ENCODE peak calls at places on chromosomes 13 and 19, in nine cellular contexts. F is CD4-positive, CD25-positive, alpha-beta regulatory T cell; Z is uterus; A is fibroblast of lung; J is mesendoderm; S is neural progenitor cell; D is lung; U is CD4-positive, alpha-beta memory T cell; G is aorta. T is an unnamed sample.

GRCh38 chr13:98927954-98928927 is 49.6 kb downstream of the DOCK9 start:
- DNase-seq in D (no peak), J (peak; percentile 91), G (no peak), U (no peak), A (peak; percentile 90), F (no peak), S (no peak), Z (peak; percentile 74), T (no peak)

GRCh38 chr13:98930014-98930625 is 47.7 kb downstream of the DOCK9 start:
- DNase-seq in J (no peak), G (no peak), Z (no peak), S (no peak), A (no peak), U (no peak), F (no peak), D (no peak), T (no peak)

GRCh38 chr13:22592515-22592914 is 588.3 kb upstream of the SGCG start:
- DNase-seq in D (no peak), Z (no peak), F (no peak), S (no peak), A (peak; percentile 43), J (no peak), U (no peak), G (no peak), T (no peak)

GRCh38 chr19:19460258-19460731 is 54.8 kb downstream of the GATAD2A start:
- DNase-seq in A (no peak), J (no peak), F (no peak), Z (no peak), G (no peak), D (no peak), U (no peak), S (no peak), T (peak; percentile 86)

GRCh38 chr19:17260842-17261325 is 3.7 kb downstream of the USHBP1 start:
- DNase-seq in J (peak; percentile 96), F (peak; percentile 87), D (peak; percentile 88), A (peak; percentile 70), S (peak; percentile 89), G (peak; percentile 94), U (peak; percentile 87), Z (peak; percentile 76), T (peak; percentile 97)

GRCh38 chr19:32651729-32652140 is 23.2 kb downstream of the ANKRD27 start:
- DNase-seq in S (peak; percentile 81), F (no peak), A (peak; percentile 35), J (peak; percentile 90), U (no peak), G (no peak), Z (no peak), D (no peak), T (no peak)

GRCh38 chr19:30848626-30849322 is 476.6 kb downstream of the ZNF536 start:
- DNase-seq in U (no peak), D (no peak), G (no peak), A (no peak), S (no peak), J (no peak), F (no peak), Z (no peak), T (no peak)

GRCh38 chr19:10553943-10554381 is 10.3 kb downstream of the ATG4D start:
- DNase-seq in S (no peak), F (peak; percentile 56), A (no peak), D (no peak), J (no peak), G (no peak), U (peak; percentile 63), Z (no peak), T (peak; percentile 92)

GRCh38 chr19:6235031-6235951 is 44.5 kb downstream of the MLLT1 start:
- DNase-seq in D (no peak), J (no peak), G (peak; percentile 69), U (no peak), Z (no peak), S (no peak), F (no peak), A (no peak), T (peak; percentile 71)

GRCh38 chr19:6678690-6679109 is 8.7 kb upstream of the TNFSF14 start:
- DNase-seq in A (no peak), G (no peak), S (no peak), Z (no peak), D (no peak), F (no peak), J (no peak), U (no peak), T (peak; percentile 10)

GRCh38 chr19:47094557-47095517 is 18.7 kb downstream of the ZC3H4 start:
- DNase-seq in F (peak; percentile 24), G (no peak), D (peak; percentile 71), Z (no peak), J (no peak), A (no peak), S (no peak), U (peak; percentile 33), T (peak; percentile 81)

GRCh38 chr13:83816081-83816480 is 66.2 kb downstream of the SLITRK1 start:
- DNase-seq in U (no peak), S (no peak), A (no peak), G (no peak), D (no peak), Z (no peak), F (no peak), J (no peak), T (no peak)

GRCh38 chr13:29561918-29562317 is 33.6 kb downstream of the SLC7A1 start:
- DNase-seq in U (no peak), J (no peak), A (peak; percentile 24), Z (no peak), G (no peak), F (no peak), S (no peak), D (no peak), T (no peak)

GRCh38 chr19:3059653-3060052 is 2.6 kb downstream of the TLE5 start:
- DNase-seq in A (no peak), D (no peak), G (no peak), J (no peak), S (no peak), U (no peak), F (no peak), Z (no peak), T (no peak)

GRCh38 chr13:41075034-41075433 is 13.7 kb downstream of the WBP4 start:
- DNase-seq in U (peak; percentile 42), Z (no peak), D (no peak), G (no peak), S (peak; percentile 46), F (peak; percentile 44), A (peak; percentile 69), J (peak; percentile 22), T (no peak)

GRCh38 chr13:32811297-32811800 is 204.9 kb upstream of the KL start:
- DNase-seq in G (no peak), U (no peak), F (no peak), S (peak; percentile 15), D (no peak), A (no peak), Z (no peak), J (no peak), T (no peak)

GRCh38 chr19:7554990-7555864 is 19.7 kb downstream of the PNPLA6 start:
- DNase-seq in Z (no peak), A (no peak), J (peak; percentile 66), F (no peak), S (peak; percentile 46), G (no peak), U (no peak), D (no peak), T (no peak)

GRCh38 chr13:44380404-44381165 is 7.0 kb downstream of the SERP2 start:
- DNase-seq in U (no peak), G (no peak), S (no peak), Z (no peak), A (no peak), D (no peak), J (no peak), F (no peak), T (no peak)

GRCh38 chr19:47036233-47036651 is 12.2 kb downstream of the TMEM160 start:
- DNase-seq in G (no peak), D (no peak), A (no peak), J (no peak), Z (no peak), S (peak; percentile 42), F (no peak), U (no peak), T (peak; percentile 76)

GRCh38 chr13:99434258-99434788 is 66.9 kb upstream of the TM9SF2 start:
- DNase-seq in G (no peak), A (no peak), Z (no peak), F (peak; percentile 82), J (peak; percentile 70), D (no peak), U (peak; percentile 84), S (no peak), T (no peak)

GRCh38 chr19:32165750-32166149 is 179.7 kb upstream of the ZNF507 start:
- DNase-seq in A (no peak), F (no peak), D (peak; percentile 22), J (no peak), U (no peak), G (no peak), Z (no peak), S (no peak), T (no peak)

DNA sequence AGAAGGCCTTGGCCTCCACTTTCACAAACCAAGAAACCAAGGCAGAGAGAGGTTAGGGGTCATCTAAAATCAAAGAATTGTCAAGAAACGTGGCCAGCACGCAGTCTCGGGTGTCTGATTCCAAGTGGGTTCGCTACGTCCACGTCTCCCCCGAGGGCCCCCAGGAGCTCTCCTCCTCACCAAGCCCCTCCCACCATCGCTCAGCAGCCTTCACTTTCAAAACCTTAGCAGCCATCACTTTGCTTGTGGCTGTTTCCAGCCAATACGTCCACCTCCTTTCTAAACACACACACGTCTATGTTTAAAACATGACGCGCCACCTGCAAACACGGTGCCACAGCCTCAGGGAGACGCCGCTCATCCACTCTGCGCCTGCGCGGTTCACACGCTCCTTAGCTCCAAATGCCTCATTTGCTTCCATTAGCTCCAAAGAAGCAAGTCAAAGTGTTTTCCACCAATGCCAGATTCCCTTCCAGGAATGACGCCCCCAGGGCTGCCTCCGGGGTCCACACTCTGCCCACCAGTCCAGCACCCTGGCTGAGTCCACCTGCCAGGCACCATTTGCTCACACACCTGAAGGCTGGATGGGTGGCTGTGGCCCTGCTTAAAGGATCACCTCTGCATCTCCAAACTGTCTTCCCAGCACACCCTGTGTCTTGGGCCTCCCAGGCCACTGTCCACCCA is 5.5 kb downstream of the RASA3 start:
- DNase-seq in A (no peak), F (no peak), U (no peak), Z (no peak), J (no peak), D (no peak), S (no peak), G (no peak), T (no peak)
- H3K27ac ChIP-seq in A (peak overlapping the region; percentile 96), F (peak overlapping the region; percentile 88), U (peak overlapping the region; percentile 74), Z (no peak overlapping the region), J (no peak overlapping the region), D (no peak overlapping the region), S (no peak overlapping the region), G (no peak overlapping the region), T (no peak overlapping the region)

GRCh38 chr19:34429553-34429952 is 1.4 kb downstream of the UBA2 start:
- DNase-seq in U (no peak), D (no peak), J (no peak), A (no peak), G (no peak), F (no peak), Z (no peak), S (no peak), T (no peak)
- H3K4me3 ChIP-seq in U (no peak overlapping the region), D (no peak overlapping the region), J (no peak overlapping the region), A (peak overlapping the region; percentile 98), G (peak overlapping the region; percentile 94), F (peak overlapping the region; percentile 97), Z (peak overlapping the region; percentile 88), S (peak overlapping the region; percentile 89), T (peak overlapping the region; percentile 100)

GRCh38 chr19:1616396-1616795 is 11.1 kb upstream of the UQCR11 start:
- DNase-seq in F (no peak), J (no peak), U (no peak), A (peak; percentile 60), S (no peak), G (no peak), D (no peak), Z (no peak), T (no peak)
- H3K4me1 ChIP-seq in F (peaks cover 7% of the 10 kb centered on the region), J (no peaks in the 10 kb centered on the region), U (peaks cover 13% of the 10 kb centered on the region), A (no peaks in the 10 kb centered on the region), S (no peaks in the 10 kb centered on the region), G (no peaks in the 10 kb centered on the region), D (no peaks in the 10 kb centered on the region), Z (no peaks in the 10 kb centered on the region), T (peaks cover 20% of the 10 kb centered on the region)

GRCh38 chr13:110991991-110992508 is 77.2 kb upstream of the ANKRD10 start:
- DNase-seq in J (no peak), D (no peak), G (no peak), F (no peak), U (no peak), A (no peak), S (no peak), Z (no peak), T (no peak)
- H3K27ac ChIP-seq in J (no peak overlapping the region), D (no peak overlapping the region), G (no peak overlapping the region), F (no peak overlapping the region), U (no peak overlapping the region), A (no peak overlapping the region), S (no peak overlapping the region), Z (no peak overlapping the region), T (no peak overlapping the region)

T was measured in spleen.